ENCODE peak calls at places on chromosome 22, in six cellular contexts. One of them, this sample, is unnamed.

GRCh38 chr22:32713737-32714457 is 87.6 kb upstream of the TIMP3 start:
- DNase-seq in left lung: no peak
- DNase-seq in neural progenitor cell: no peak
- DNase-seq in Peyer's patch: no peak
- DNase-seq in H1: no peak
- DNase-seq in lower lobe of right lung: no peak
- DNase-seq in this sample: no peak

GRCh38 chr22:49617866-49618688 is 209.6 kb downstream of the BRD1 start:
- DNase-seq in left lung: no peak
- DNase-seq in neural progenitor cell: no peak
- DNase-seq in Peyer's patch: no peak
- DNase-seq in H1: no peak
- DNase-seq in lower lobe of right lung: no peak
- DNase-seq in this sample: no peak

GRCh38 chr22:48157676-48158075 is 1395.2 kb downstream of the TBC1D22A start:
- DNase-seq in left lung: no peak
- DNase-seq in neural progenitor cell: no peak
- DNase-seq in Peyer's patch: no peak
- DNase-seq in H1: no peak
- DNase-seq in lower lobe of right lung: no peak
- DNase-seq in this sample: no peak

GRCh38 chr22:33922268-33922667 is 2.0 kb upstream of the LARGE1 start:
- DNase-seq in left lung: no peak
- DNase-seq in neural progenitor cell: peak
- DNase-seq in Peyer's patch: peak
- DNase-seq in H1: no peak
- DNase-seq in lower lobe of right lung: no peak
- DNase-seq in this sample: peak

GRCh38 chr22:19066531-19067271 is 55.5 kb downstream of the DGCR2 start:
- DNase-seq in left lung: no peak
- DNase-seq in neural progenitor cell: no peak
- DNase-seq in Peyer's patch: no peak
- DNase-seq in H1: no peak
- DNase-seq in lower lobe of right lung: peak
- DNase-seq in this sample: no peak

GRCh38 chr22:48957311-48957986 is 870.2 kb downstream of the BRD1 start:
- DNase-seq in left lung: no peak
- DNase-seq in neural progenitor cell: no peak
- DNase-seq in Peyer's patch: no peak
- DNase-seq in H1: no peak
- DNase-seq in lower lobe of right lung: no peak
- DNase-seq in this sample: no peak

GRCh38 chr22:19663821-19664325 is 50.4 kb upstream of the SEPTIN5 start:
- DNase-seq in left lung: no peak
- DNase-seq in neural progenitor cell: peak
- DNase-seq in Peyer's patch: no peak
- DNase-seq in H1: peak
- DNase-seq in lower lobe of right lung: no peak
- DNase-seq in this sample: peak

GRCh38 chr22:45199723-45200122 is 36.0 kb downstream of the NUP50 start:
- DNase-seq in left lung: no peak
- DNase-seq in neural progenitor cell: no peak
- DNase-seq in Peyer's patch: no peak
- DNase-seq in H1: no peak
- DNase-seq in lower lobe of right lung: peak
- DNase-seq in this sample: no peak

GRCh38 chr22:40533712-40534378 is 102.7 kb downstream of the MRTFA start:
- DNase-seq in left lung: no peak
- DNase-seq in neural progenitor cell: peak
- DNase-seq in Peyer's patch: peak
- DNase-seq in H1: no peak
- DNase-seq in lower lobe of right lung: no peak
- DNase-seq in this sample: no peak

GRCh38 chr22:23790819-23791736 is 4.3 kb downstream of the SMARCB1 start:
- DNase-seq in left lung: no peak
- DNase-seq in neural progenitor cell: no peak
- DNase-seq in Peyer's patch: no peak
- DNase-seq in H1: no peak
- DNase-seq in lower lobe of right lung: peak
- DNase-seq in this sample: no peak

GRCh38 chr22:20206709-20207215 is 55.9 kb upstream of the CCDC188 start:
- DNase-seq in left lung: peak
- DNase-seq in neural progenitor cell: no peak
- DNase-seq in Peyer's patch: peak
- DNase-seq in H1: no peak
- DNase-seq in lower lobe of right lung: peak
- DNase-seq in this sample: no peak

GRCh38 chr22:33109532-33110148 is 51.5 kb upstream of the SYN3 start:
- DNase-seq in left lung: no peak
- DNase-seq in neural progenitor cell: no peak
- DNase-seq in Peyer's patch: no peak
- DNase-seq in H1: no peak
- DNase-seq in lower lobe of right lung: no peak
- DNase-seq in this sample: no peak

GRCh38 chr22:16915711-16916110 is 90.5 kb upstream of the XKR3 start:
- DNase-seq in left lung: no peak
- DNase-seq in neural progenitor cell: no peak
- DNase-seq in Peyer's patch: no peak
- DNase-seq in H1: no peak
- DNase-seq in lower lobe of right lung: no peak
- DNase-seq in this sample: no peak

GRCh38 chr22:49636214-49636613 is 191.5 kb downstream of the BRD1 start:
- DNase-seq in left lung: no peak
- DNase-seq in neural progenitor cell: no peak
- DNase-seq in Peyer's patch: no peak
- DNase-seq in H1: no peak
- DNase-seq in lower lobe of right lung: no peak
- DNase-seq in this sample: no peak

GRCh38 chr22:44497218-44497903 is 672 bp downstream of the RTL6 start:
- DNase-seq in left lung: no peak
- DNase-seq in neural progenitor cell: peak
- DNase-seq in Peyer's patch: no peak
- DNase-seq in H1: peak
- DNase-seq in lower lobe of right lung: no peak
- DNase-seq in this sample: peak

GRCh38 chr22:32106930-32107329 is 52.2 kb downstream of the C22orf42 start:
- DNase-seq in left lung: no peak
- DNase-seq in neural progenitor cell: peak
- DNase-seq in Peyer's patch: no peak
- DNase-seq in H1: peak
- DNase-seq in lower lobe of right lung: no peak
- DNase-seq in this sample: no peak

GRCh38 chr22:27801616-27802388 is at the start of gene MN1:
- DNase-seq in left lung: no peak
- DNase-seq in neural progenitor cell: peak
- DNase-seq in Peyer's patch: peak
- DNase-seq in H1: peak
- DNase-seq in lower lobe of right lung: no peak
- DNase-seq in this sample: no peak

GRCh38 chr22:32932176-32932575 is 126.0 kb downstream of the SYN3 start:
- DNase-seq in left lung: no peak
- DNase-seq in neural progenitor cell: no peak
- DNase-seq in Peyer's patch: no peak
- DNase-seq in H1: no peak
- DNase-seq in lower lobe of right lung: no peak
- DNase-seq in this sample: no peak

DNA sequence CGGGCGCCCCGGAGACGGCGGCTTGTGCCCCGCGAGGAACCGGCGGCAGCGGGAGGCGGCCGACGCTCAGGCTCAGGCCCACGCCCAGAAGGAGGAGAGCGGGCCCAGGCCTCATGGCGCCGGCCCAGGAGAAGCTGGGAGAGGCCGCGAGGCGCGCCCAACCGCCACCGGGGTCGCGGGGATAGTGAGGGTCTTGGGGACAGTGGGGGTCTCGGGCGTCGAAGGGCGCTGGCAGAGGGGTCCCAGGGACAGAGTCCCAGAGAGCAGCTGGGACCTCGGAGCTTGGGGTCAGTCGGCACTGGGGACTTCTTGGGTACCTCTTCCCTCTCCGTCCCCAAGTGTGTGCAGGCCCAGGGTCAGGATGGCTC is at the start of gene PKDREJ:
- DNase-seq in left lung: no peak
- DNase-seq in neural progenitor cell: no peak
- DNase-seq in Peyer's patch: no peak
- DNase-seq in H1: peak
- DNase-seq in lower lobe of right lung: no peak
- DNase-seq in this sample: no peak
- H3K27ac ChIP-seq in left lung: no peak
- H3K27ac ChIP-seq in neural progenitor cell: no peak
- H3K27ac ChIP-seq in Peyer's patch: peak
- H3K27ac ChIP-seq in H1: no peak
- H3K27ac ChIP-seq in lower lobe of right lung: no peak
- H3K27ac ChIP-seq in this sample: no peak

GRCh38 chr22:18022851-18023250 is 1.5 kb downstream of the MICAL3 start:
- DNase-seq in left lung: no peak
- DNase-seq in neural progenitor cell: no peak
- DNase-seq in Peyer's patch: no peak
- DNase-seq in H1: no peak
- DNase-seq in lower lobe of right lung: no peak
- DNase-seq in this sample: no peak
- H3K4me3 ChIP-seq in left lung: no peak
- H3K4me3 ChIP-seq in neural progenitor cell: no peak
- H3K4me3 ChIP-seq in Peyer's patch: no peak
- H3K4me3 ChIP-seq in H1: peak
- H3K4me3 ChIP-seq in lower lobe of right lung: no peak
- H3K4me3 ChIP-seq in this sample: peak

DNA sequence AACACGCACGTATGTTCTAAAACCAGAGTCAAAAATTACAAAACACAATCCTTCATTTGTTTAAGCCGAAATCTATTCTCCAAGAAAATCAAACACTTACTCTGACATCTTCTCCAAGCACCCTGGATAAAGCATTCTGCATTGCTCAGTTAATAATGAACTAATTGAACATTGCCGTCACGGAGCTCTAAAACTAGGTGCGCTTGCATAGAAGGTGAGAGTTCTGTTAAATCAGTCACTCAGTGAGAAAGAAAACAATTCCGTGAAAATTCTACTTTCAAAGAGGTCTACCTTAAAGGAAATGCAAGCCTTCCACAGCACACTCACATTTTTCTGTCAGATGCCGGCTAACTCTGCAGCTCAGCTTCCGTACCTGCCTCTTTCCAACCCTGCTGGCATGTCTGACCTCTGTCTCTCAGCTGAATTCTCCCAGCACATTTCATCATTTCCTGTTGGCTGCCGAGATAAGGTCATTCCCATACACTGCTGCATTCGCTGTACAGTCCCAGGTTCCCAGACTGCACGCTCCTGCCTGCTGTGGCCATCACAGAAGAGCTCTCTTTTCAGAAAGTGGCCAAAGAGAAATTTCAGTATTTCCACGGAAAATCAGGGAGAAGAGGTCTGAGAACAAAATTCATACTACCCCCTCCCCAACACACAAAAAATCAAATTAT is 55.3 kb downstream of the PACSIN2 start:
- DNase-seq in left lung: peak
- DNase-seq in neural progenitor cell: no peak
- DNase-seq in Peyer's patch: peak
- DNase-seq in H1: no peak
- DNase-seq in lower lobe of right lung: no peak
- DNase-seq in this sample: no peak
- TF ChIP-seq CTCF in left lung: no peak
- TF ChIP-seq CTCF in neural progenitor cell: no peak
- TF ChIP-seq CTCF in Peyer's patch: no peak
- TF ChIP-seq CTCF in H1: no peak
- TF ChIP-seq CTCF in lower lobe of right lung: no peak
- TF ChIP-seq CTCF in this sample: no peak

DNA sequence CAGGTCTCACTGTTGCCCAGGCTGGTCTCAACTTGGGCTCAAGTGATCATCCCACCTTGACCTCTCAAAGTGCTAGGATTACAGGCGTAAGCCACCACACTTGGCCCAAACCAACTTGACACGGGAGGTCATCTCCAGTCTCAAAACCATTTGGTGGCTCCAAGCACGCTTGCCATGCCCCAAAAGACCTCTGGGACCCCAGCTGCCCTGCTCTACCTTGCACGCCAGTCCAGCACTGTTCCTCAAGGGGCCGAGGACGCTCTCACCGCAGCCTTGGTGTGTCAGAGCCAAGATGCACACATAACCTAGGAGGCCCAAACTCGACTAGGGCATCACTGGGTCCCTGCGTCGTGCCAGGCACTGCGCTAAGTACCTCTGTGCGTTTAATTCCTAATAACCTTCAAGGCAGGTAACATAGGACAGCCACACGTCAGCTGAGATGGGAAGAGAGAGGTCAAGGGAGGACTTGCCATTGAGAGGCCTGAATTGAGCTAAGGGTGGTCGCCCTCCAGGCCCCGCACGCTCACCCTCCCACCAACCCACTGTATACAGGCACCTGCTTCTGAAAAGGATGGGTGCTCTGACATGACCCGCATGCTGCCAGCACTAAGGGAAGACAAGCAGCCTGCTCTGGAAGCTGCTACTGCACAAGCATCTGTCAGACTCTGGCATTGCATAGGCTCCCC is 4.6 kb upstream of the GAS2L1 start:
- DNase-seq in left lung: no peak
- DNase-seq in neural progenitor cell: no peak
- DNase-seq in Peyer's patch: peak
- DNase-seq in H1: peak
- DNase-seq in lower lobe of right lung: no peak
- DNase-seq in this sample: no peak
- H3K27ac ChIP-seq in left lung: no peak
- H3K27ac ChIP-seq in neural progenitor cell: no peak
- H3K27ac ChIP-seq in Peyer's patch: peak
- H3K27ac ChIP-seq in H1: no peak
- H3K27ac ChIP-seq in lower lobe of right lung: no peak
- H3K27ac ChIP-seq in this sample: no peak

DNA sequence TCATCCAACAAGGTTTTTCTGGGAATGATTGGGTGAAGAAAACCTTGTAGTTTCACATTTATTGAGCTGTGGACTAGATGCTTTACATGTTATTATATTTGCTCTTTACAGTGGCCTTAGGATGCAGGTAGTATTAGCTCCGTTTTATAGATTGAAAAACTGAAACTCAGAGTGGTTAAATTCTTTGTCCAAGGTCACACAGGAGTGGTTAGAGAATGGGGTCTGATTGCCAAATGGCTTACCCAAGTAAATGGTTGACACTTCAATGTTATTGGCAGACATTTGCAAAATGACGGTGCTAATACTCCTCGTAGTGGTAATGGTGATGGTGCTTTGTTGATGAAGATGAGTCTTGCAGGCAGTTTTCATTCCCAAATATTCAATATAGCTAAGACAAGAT is 2.2 kb downstream of the GTPBP1 start:
- DNase-seq in left lung: no peak
- DNase-seq in neural progenitor cell: no peak
- DNase-seq in Peyer's patch: no peak
- DNase-seq in H1: no peak
- DNase-seq in lower lobe of right lung: no peak
- DNase-seq in this sample: no peak
- H3K4me3 ChIP-seq in left lung: no peak
- H3K4me3 ChIP-seq in neural progenitor cell: peak
- H3K4me3 ChIP-seq in Peyer's patch: peak
- H3K4me3 ChIP-seq in H1: no peak
- H3K4me3 ChIP-seq in lower lobe of right lung: peak
- H3K4me3 ChIP-seq in this sample: no peak

This sample was measured in WERI-Rb-1.